ENCODE peak calls at places on chromosomes 3 and 15, in six cellular contexts. D is brain microvascular endothelial cell; H is GM23338; W is heart right ventricle; K is left ventricle myocardium inferior; M is CD8-positive, alpha-beta T cell. X is an unnamed sample.

GRCh38 chr3:106609666-106610301 is 741.0 kb upstream of the CBLB start:
- DNase-seq in D (peak), H (peak), W (peak), K (no peak), M (peak), X (peak)

GRCh38 chr3:71791634-71792033 is 6.7 kb upstream of the PROK2 start:
- DNase-seq in D (no peak), H (no peak), W (no peak), K (no peak), M (no peak), X (no peak)

GRCh38 chr3:152390647-152391046 is 121.9 kb downstream of the MBNL1 start:
- DNase-seq in D (no peak), H (no peak), W (no peak), K (no peak), M (no peak), X (no peak)

GRCh38 chr15:60708684-60709083 is 229.7 kb upstream of the ICE2 start:
- DNase-seq in D (peak), H (no peak), W (no peak), K (no peak), M (no peak), X (no peak)

GRCh38 chr3:196145420-196146262 is 63.8 kb upstream of the TFRC start:
- DNase-seq in D (no peak), H (no peak), W (no peak), K (no peak), M (no peak), X (peak)

GRCh38 chr3:140290105-140290504 is 355.1 kb downstream of the CLSTN2 start:
- DNase-seq in D (peak), H (no peak), W (no peak), K (no peak), M (no peak), X (no peak)

GRCh38 chr15:93029613-93030429 is 59.2 kb downstream of the RGMA start:
- DNase-seq in D (peak), H (no peak), W (no peak), K (no peak), M (no peak), X (no peak)

GRCh38 chr3:174409085-174409743 is 449.9 kb upstream of the NAALADL2 start:
- DNase-seq in D (no peak), H (no peak), W (no peak), K (no peak), M (no peak), X (no peak)

GRCh38 chr3:180680097-180680430 is 775 bp upstream of the CCDC39 start:
- DNase-seq in D (peak), H (peak), W (no peak), K (no peak), M (no peak), X (no peak)

GRCh38 chr15:78711638-78712037 is 70.6 kb upstream of the CHRNB4 start:
- DNase-seq in D (no peak), H (no peak), W (no peak), K (no peak), M (no peak), X (no peak)

GRCh38 chr15:78708713-78709112 is 67.7 kb upstream of the CHRNB4 start:
- DNase-seq in D (no peak), H (no peak), W (no peak), K (no peak), M (no peak), X (no peak)

GRCh38 chr15:78712797-78713515 is 71.9 kb upstream of the CHRNB4 start:
- DNase-seq in D (no peak), H (no peak), W (no peak), K (no peak), M (no peak), X (no peak)

GRCh38 chr15:78714890-78715289 is 73.9 kb upstream of the CHRNB4 start:
- DNase-seq in D (no peak), H (peak), W (no peak), K (no peak), M (no peak), X (no peak)

GRCh38 chr15:78709263-78709882 is 68.4 kb upstream of the CHRNB4 start:
- DNase-seq in D (peak), H (peak), W (peak), K (peak), M (peak), X (no peak)
- H3K4me3 ChIP-seq in D (peak), H (no peak), W (no peak), K (no peak), M (no peak), X (no peak)

DNA sequence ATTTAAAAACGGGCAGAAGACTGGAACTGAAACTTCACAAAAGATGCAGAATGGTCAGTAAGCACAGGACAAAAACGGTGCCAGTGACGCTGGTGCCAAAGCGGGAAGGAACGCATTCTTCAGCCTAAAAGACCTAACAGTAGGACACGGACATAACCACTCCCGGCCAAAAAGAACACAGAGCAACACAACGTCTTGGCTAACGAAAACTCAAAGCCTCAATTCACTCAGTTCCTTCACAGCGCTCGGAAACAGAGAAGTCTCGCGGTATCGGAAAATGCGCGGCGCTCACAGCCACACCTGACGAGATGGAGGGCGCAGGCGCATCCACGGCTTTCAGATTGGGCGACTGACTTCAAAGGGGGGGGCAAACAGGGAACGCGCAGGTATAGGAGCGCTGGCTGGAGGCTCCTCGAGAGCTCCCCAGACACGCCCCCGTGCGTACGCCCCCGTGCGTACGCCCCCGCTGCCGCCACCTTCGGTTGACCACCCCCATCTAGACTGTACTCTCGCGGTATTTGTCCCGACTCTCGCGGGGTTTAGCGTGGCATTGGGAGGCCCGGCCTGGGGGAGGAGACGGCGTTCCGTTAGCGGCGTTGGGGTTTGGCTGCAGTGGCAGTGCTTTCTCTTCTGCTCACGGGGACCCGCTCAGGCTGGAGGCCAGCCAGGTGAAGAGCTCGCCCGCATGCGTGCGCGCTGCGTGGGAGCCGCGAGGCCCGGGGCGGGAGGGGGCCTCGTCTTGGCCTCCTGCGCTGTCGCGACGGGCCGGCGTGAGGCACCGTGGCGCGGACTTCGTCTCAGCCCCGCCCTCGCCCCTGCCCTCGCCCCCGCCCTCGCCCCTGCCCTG is at the start of gene NKTR:
- DNase-seq in D (peak), H (peak), W (peak), K (peak), M (peak), X (peak)
- TF ChIP-seq CTCF in D (no peak), H (no peak), W (no peak), K (no peak), M (no peak), X (no peak)

GRCh38 chr15:59165726-59166125 is 40.9 kb upstream of the LDHAL6B start:
- DNase-seq in D (no peak), H (no peak), W (no peak), K (no peak), M (no peak), X (no peak)
- H3K27ac ChIP-seq in D (peak), H (no peak), W (no peak), K (no peak), M (no peak), X (no peak)

GRCh38 chr3:186882125-186882524 is 39.6 kb downstream of the ADIPOQ start:
- DNase-seq in D (no peak), H (no peak), W (no peak), K (no peak), M (no peak), X (no peak)
- H3K4me3 ChIP-seq in D (no peak), H (no peak), W (no peak), K (no peak), M (no peak), X (no peak)

DNA sequence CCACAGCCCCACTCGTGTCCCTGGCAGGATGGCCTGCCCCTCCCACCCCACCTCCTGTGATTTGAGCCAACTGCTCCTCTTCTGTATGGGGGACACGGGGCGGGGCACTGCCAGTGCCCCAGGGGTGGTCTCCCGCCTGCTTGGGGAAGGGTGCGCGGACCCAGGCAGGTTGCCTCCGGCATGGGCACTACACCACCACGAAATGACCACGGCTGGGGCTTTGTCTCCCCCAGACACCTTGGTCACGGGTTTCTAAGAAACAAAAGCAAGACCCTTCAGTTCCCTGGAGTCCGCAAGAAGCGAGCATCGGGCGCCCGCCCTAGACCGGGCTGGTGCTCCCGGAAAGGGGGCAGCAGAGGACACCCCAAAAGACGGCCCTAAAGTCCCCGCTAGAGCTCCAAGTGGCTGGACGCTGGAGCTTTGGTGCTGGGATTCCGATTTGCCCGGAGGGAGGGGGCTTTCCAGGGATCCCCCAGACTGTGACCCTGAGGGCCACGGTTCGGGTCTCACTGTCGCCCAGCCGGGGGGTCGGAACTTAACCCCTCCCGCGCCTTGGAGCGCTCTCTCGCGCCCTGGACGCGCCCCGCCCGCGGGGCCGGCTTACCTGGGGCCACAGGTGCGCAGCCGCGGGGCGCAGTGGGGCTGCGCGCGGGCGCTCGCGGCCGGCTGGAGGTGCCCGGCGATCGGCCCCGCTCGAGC is 219.5 kb upstream of the PRICKLE2 start:
- DNase-seq in D (no peak), H (peak), W (no peak), K (no peak), M (no peak), X (no peak)
- TF ChIP-seq CTCF in D (peak), H (peak), W (no peak), K (no peak), M (no peak), X (no peak)

GRCh38 chr3:9746330-9746729 is 3.4 kb upstream of the OGG1 start:
- DNase-seq in D (peak), H (no peak), W (no peak), K (no peak), M (no peak), X (no peak)
- H3K27ac ChIP-seq in D (no peak), H (no peak), W (no peak), K (no peak), M (no peak), X (no peak)

GRCh38 chr3:97972976-97973375 is 745 bp upstream of the RIOX2 start:
- DNase-seq in D (no peak), H (no peak), W (no peak), K (no peak), M (no peak), X (no peak)
- H3K4me3 ChIP-seq in D (no peak), H (peak), W (peak), K (peak), M (peak), X (peak)

X was measured in PC-9.